ENCODE peak calls at places on chromosomes 13 and 19, in ten cellular contexts. P is tibial nerve, A is brain microvascular endothelial cell, E is nephron progenitor cell, G is type B pancreatic cell, I is heart right ventricle, D is mesothelial cell of epicardium, O is left lung, Y is WTC11, W is breast epithelium. H is an unnamed sample.

GRCh38 chr13:79282508-79282907 is 123.5 kb downstream of the RBM26 start:
- DNase-seq in P (no peak), A (no peak), E (no peak), G (no peak), I (no peak), D (no peak), O (no peak), Y (no peak), W (no peak), H (no peak)

GRCh38 chr13:39930060-39930459 is 274.6 kb downstream of the COG6 start:
- DNase-seq in P (no peak), A (no peak), E (no peak), G (no peak), I (no peak), D (no peak), O (no peak), Y (no peak), W (no peak), H (no peak)

GRCh38 chr13:85806553-85807175 is 7.4 kb upstream of the SLITRK6 start:
- DNase-seq in P (no peak), A (no peak), E (peak), G (no peak), I (no peak), D (no peak), O (no peak), Y (no peak), W (no peak), H (no peak)

GRCh38 chr13:50707533-50708096 is 135.9 kb downstream of the DLEU7 start:
- DNase-seq in P (no peak), A (no peak), E (no peak), G (no peak), I (no peak), D (no peak), O (no peak), Y (no peak), W (no peak), H (no peak)

GRCh38 chr19:31717316-31717715 is 368.1 kb upstream of the TSHZ3 start:
- DNase-seq in P (no peak), A (no peak), E (no peak), G (no peak), I (no peak), D (peak), O (no peak), Y (no peak), W (no peak), H (no peak)

GRCh38 chr19:17109300-17109699 is 33.7 kb downstream of the MYO9B start:
- DNase-seq in P (no peak), A (no peak), E (no peak), G (no peak), I (no peak), D (no peak), O (no peak), Y (no peak), W (no peak), H (no peak)

GRCh38 chr13:103772576-103772975 is 706.4 kb upstream of the SLC10A2 start:
- DNase-seq in P (no peak), A (no peak), E (no peak), G (no peak), I (no peak), D (no peak), O (no peak), Y (peak), W (no peak), H (no peak)

GRCh38 chr13:27636624-27637288 is 15.1 kb downstream of the POLR1D start:
- DNase-seq in P (no peak), A (no peak), E (no peak), G (no peak), I (no peak), D (no peak), O (no peak), Y (no peak), W (no peak), H (no peak)

GRCh38 chr13:30463820-30464495 is 1.8 kb downstream of the HMGB1 start:
- DNase-seq in P (peak), A (peak), E (no peak), G (no peak), I (peak), D (no peak), O (peak), Y (no peak), W (peak), H (no peak)

GRCh38 chr19:13881231-13881691 is 4.3 kb downstream of the NANOS3 start:
- DNase-seq in P (no peak), A (no peak), E (peak), G (no peak), I (no peak), D (no peak), O (no peak), Y (peak), W (no peak), H (no peak)

GRCh38 chr19:17821190-17821589 is at the start of gene INSL3:
- DNase-seq in P (no peak), A (no peak), E (no peak), G (no peak), I (no peak), D (no peak), O (peak), Y (no peak), W (no peak), H (no peak)

GRCh38 chr13:101390461-101390860 is 25.8 kb downstream of the NALCN start:
- DNase-seq in P (no peak), A (no peak), E (no peak), G (no peak), I (no peak), D (no peak), O (no peak), Y (no peak), W (no peak), H (no peak)

GRCh38 chr13:78940444-78940843 is 281.5 kb upstream of the OBI1 start:
- DNase-seq in P (no peak), A (no peak), E (no peak), G (no peak), I (no peak), D (no peak), O (no peak), Y (no peak), W (no peak), H (no peak)

GRCh38 chr13:73069206-73069815 is 10.5 kb downstream of the KLF5 start:
- DNase-seq in P (no peak), A (no peak), E (no peak), G (no peak), I (no peak), D (no peak), O (no peak), Y (no peak), W (no peak), H (no peak)

GRCh38 chr13:106187092-106187491 is 348.4 kb downstream of the EFNB2 start:
- DNase-seq in P (no peak), A (no peak), E (no peak), G (no peak), I (no peak), D (no peak), O (no peak), Y (no peak), W (no peak), H (no peak)

GRCh38 chr19:46958542-46958941 is 61.1 kb upstream of the NPAS1 start:
- DNase-seq in P (no peak), A (peak), E (no peak), G (no peak), I (no peak), D (no peak), O (no peak), Y (no peak), W (no peak), H (no peak)

GRCh38 chr13:95560387-95560786 is 7.9 kb downstream of the CLDN10 start:
- DNase-seq in P (no peak), A (no peak), E (no peak), G (no peak), I (no peak), D (no peak), O (no peak), Y (no peak), W (no peak), H (no peak)

GRCh38 chr13:79988573-79988972 is 352.4 kb downstream of the SPRY2 start:
- DNase-seq in P (no peak), A (peak), E (no peak), G (no peak), I (no peak), D (no peak), O (no peak), Y (no peak), W (no peak), H (no peak)

GRCh38 chr13:105817011-105817410 is 718.5 kb downstream of the EFNB2 start:
- DNase-seq in P (no peak), A (no peak), E (no peak), G (no peak), I (no peak), D (no peak), O (no peak), Y (peak), W (no peak), H (no peak)

GRCh38 chr13:41588899-41589298 is 131.5 kb downstream of the RGCC start:
- DNase-seq in P (no peak), A (peak), E (no peak), G (no peak), I (no peak), D (no peak), O (no peak), Y (no peak), W (no peak), H (no peak)

GRCh38 chr13:41590643-41591042 is 133.3 kb downstream of the RGCC start:
- DNase-seq in P (no peak), A (no peak), E (no peak), G (no peak), I (no peak), D (no peak), O (no peak), Y (no peak), W (no peak), H (no peak)

GRCh38 chr13:41589434-41589833 is 132.1 kb downstream of the RGCC start:
- DNase-seq in P (no peak), A (no peak), E (no peak), G (no peak), I (no peak), D (no peak), O (no peak), Y (no peak), W (no peak), H (no peak)

GRCh38 chr13:41590122-41590521 is 132.8 kb downstream of the RGCC start:
- DNase-seq in P (no peak), A (no peak), E (no peak), G (no peak), I (no peak), D (no peak), O (no peak), Y (no peak), W (no peak), H (no peak)

GRCh38 chr13:41587490-41587889 is 130.1 kb downstream of the RGCC start:
- DNase-seq in P (no peak), A (no peak), E (no peak), G (no peak), I (no peak), D (no peak), O (no peak), Y (peak), W (no peak), H (no peak)
- TF ChIP-seq CTCF in P (no peak), A (peak), E (no peak), G (peak), I (no peak), D (no peak), O (no peak), Y (peak), W (no peak), H (no peak)

GRCh38 chr19:42561512-42561911 is 33.2 kb downstream of the CEACAM8 start:
- DNase-seq in P (no peak), A (no peak), E (no peak), G (no peak), I (no peak), D (no peak), O (no peak), Y (no peak), W (no peak), H (no peak)
- TF ChIP-seq CTCF in P (no peak), A (peak), E (no peak), G (no peak), I (no peak), D (no peak), O (no peak), Y (no peak), W (no peak), H (no peak)

GRCh38 chr13:70353096-70353495 is 244.8 kb upstream of the KLHL1 start:
- DNase-seq in P (no peak), A (no peak), E (peak), G (no peak), I (no peak), D (no peak), O (no peak), Y (no peak), W (no peak), H (no peak)
- TF ChIP-seq CTCF in P (no peak), A (peak), E (no peak), G (peak), I (no peak), D (no peak), O (no peak), Y (no peak), W (no peak), H (peak)

GRCh38 chr13:45396548-45397095 is 21.6 kb downstream of the SLC25A30 start:
- DNase-seq in P (no peak), A (no peak), E (no peak), G (no peak), I (no peak), D (no peak), O (no peak), Y (no peak), W (no peak), H (no peak)

GRCh38 chr13:45392811-45393210 is 25.4 kb downstream of the SLC25A30 start:
- DNase-seq in P (no peak), A (no peak), E (no peak), G (no peak), I (no peak), D (no peak), O (no peak), Y (no peak), W (no peak), H (no peak)

GRCh38 chr13:45398862-45399261 is 19.3 kb downstream of the SLC25A30 start:
- DNase-seq in P (no peak), A (no peak), E (no peak), G (no peak), I (no peak), D (no peak), O (no peak), Y (no peak), W (no peak), H (no peak)

GRCh38 chr13:45391926-45392325 is 26.2 kb downstream of the SLC25A30 start:
- DNase-seq in P (no peak), A (no peak), E (no peak), G (no peak), I (no peak), D (no peak), O (no peak), Y (no peak), W (no peak), H (no peak)

GRCh38 chr13:45393941-45394570 is 24.1 kb downstream of the SLC25A30 start:
- DNase-seq in P (no peak), A (no peak), E (peak), G (no peak), I (no peak), D (no peak), O (no peak), Y (peak), W (no peak), H (peak)
- TF ChIP-seq CTCF in P (peak), A (peak), E (peak), G (peak), I (peak), D (no peak), O (peak), Y (peak), W (no peak), H (peak)

DNA sequence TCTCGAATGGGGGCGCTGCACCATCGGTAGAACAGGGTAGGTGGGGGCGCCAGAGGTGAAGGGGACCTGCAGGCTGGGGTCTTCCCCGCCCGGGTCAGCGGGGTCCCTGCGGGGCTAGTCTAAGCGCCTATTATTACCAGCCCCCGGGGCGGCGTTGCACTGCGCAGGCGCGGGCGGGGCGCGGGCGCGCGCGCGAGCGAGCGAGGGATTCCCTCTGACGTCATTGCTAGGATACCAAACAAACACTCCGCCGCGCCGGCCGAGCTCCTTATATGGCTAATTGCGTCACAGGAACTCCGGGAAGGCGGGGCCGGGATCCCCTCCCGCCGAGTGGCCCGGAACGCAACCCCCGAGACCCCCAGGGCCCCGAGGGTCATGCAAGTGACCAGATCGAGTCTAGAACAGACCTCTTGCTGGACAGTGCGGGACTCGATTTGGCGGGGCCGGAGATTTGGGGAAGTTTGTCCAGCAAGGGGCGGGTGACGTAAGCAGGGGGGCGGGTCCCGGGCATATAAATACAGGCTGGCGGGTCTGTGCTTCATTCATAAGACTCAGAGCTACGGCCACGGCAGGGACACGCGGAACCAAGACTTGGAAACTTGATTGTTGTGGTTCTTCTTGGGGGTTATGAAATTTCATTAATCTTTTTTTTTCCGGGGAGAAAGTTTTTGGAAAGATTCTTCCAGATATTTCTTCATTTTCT is at the start of gene FOSB:
- DNase-seq in P (peak), A (peak), E (peak), G (peak), I (peak), D (peak), O (peak), Y (peak), W (peak), H (peak)
- TF ChIP-seq CTCF in P (no peak), A (no peak), E (no peak), G (peak), I (no peak), D (no peak), O (no peak), Y (no peak), W (no peak), H (peak)

GRCh38 chr13:81987159-81987558 is 1646.2 kb upstream of the SPRY2 start:
- DNase-seq in P (no peak), A (no peak), E (no peak), G (no peak), I (no peak), D (no peak), O (no peak), Y (no peak), W (no peak), H (no peak)
- TF ChIP-seq CTCF in P (no peak), A (no peak), E (no peak), G (no peak), I (no peak), D (no peak), O (no peak), Y (no peak), W (no peak), H (no peak)